ENCODE peak calls at places on chromosomes 3 and 15, in six cellular contexts. F is PC-3, J is neural progenitor cell, I is hepatocyte, B is MM.1S, A is fibroblast of lung. C is an unnamed sample.

GRCh38 chr3:18937574-18937973 is 210.7 kb upstream of the KCNH8 start:
- DNase-seq in B (no peak), J (no peak), I (no peak), F (peak), A (no peak), C (no peak)

GRCh38 chr3:197807969-197808587 is 17.0 kb downstream of the LRCH3 start:
- DNase-seq in B (no peak), I (no peak), A (peak), J (no peak), F (no peak), C (no peak)

GRCh38 chr15:78174398-78174797 is 25.2 kb downstream of the IDH3A start:
- DNase-seq in B (peak), I (no peak), A (no peak), J (no peak), F (no peak), C (peak)

GRCh38 chr3:66483006-66483928 is 17.6 kb downstream of the LRIG1 start:
- DNase-seq in I (no peak), F (no peak), J (peak), A (peak), B (peak), C (no peak)

GRCh38 chr3:194689493-194689901 is 3.8 kb downstream of the FAM43A start:
- DNase-seq in J (no peak), I (peak), B (no peak), A (peak), F (peak), C (peak)

GRCh38 chr15:35023794-35024193 is 35.7 kb upstream of the ZNF770 start:
- DNase-seq in J (no peak), B (no peak), A (no peak), I (no peak), F (peak), C (no peak)

GRCh38 chr3:74537164-74537563 is 77.3 kb downstream of the CNTN3 start:
- DNase-seq in J (no peak), F (no peak), I (no peak), A (peak), B (no peak), C (no peak)

GRCh38 chr3:83868909-83869567 is 1089.8 kb upstream of the CADM2 start:
- DNase-seq in J (no peak), F (no peak), I (no peak), B (peak), A (no peak), C (no peak)

GRCh38 chr3:15636028-15636709 is 34.6 kb downstream of the BTD start:
- DNase-seq in F (peak), J (no peak), B (no peak), I (no peak), A (peak), C (peak)

GRCh38 chr3:15637131-15637951 is 35.8 kb downstream of the BTD start:
- DNase-seq in A (peak), J (no peak), F (no peak), I (no peak), B (peak), C (peak)

GRCh38 chr3:15633159-15633558 is 31.6 kb downstream of the BTD start:
- DNase-seq in A (no peak), F (peak), J (peak), B (no peak), I (no peak), C (no peak)

GRCh38 chr3:15633766-15634588 is 32.4 kb downstream of the BTD start:
- DNase-seq in J (no peak), I (no peak), B (no peak), F (peak), A (peak), C (no peak)

DNA sequence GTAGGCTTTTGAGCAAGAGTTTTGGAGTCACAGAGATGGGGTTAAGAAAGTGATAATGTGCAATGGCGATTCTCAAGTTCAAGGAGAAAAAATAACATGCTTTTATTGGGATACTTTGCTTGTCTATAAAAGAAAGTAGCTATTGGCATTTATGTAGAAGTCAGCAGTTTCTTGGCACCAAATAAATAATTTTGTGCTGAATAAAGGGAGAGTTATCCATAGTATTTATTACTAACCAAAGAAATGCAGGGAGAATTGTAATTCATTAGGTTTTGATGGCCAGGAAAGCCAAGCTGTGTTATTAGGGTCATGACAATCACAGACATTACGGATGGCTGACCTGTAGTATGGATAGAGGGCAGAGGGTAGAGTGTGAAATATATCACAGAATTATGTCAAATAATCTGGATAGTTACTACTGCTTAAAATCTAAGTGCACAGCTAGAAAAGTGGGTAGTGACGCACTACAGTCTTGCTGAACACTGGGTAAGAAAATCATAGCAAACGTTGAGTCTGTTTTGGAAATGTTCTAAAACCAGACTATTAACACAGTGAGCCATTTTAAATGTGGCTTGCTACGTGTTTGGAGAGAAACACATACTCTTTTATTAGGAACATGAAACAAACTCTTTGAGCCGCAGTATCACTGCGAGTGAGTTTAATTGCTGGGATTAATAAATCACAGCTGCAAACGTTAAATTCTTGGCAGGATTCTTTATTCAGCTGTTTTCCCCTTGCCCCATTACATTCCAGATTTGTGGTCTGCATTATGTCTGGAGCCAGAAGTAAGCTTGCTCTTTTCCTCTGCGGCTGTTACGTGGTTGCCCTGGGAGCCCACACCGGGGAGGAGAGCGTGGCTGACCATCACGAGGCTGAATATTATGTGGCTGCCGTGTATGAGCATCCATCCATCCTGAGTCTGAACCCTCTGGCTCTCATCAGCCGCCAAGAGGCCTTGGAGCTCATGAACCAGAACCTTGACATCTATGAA is 33.4 kb downstream of the BTD start:
- DNase-seq in A (peak), J (no peak), F (no peak), I (peak), B (no peak), C (no peak)
- H3K4me3 ChIP-seq in A (no peak), J (no peak), F (peak), I (no peak), B (no peak), C (no peak)

GRCh38 chr3:105223815-105224214 is 142.9 kb upstream of the ALCAM start:
- DNase-seq in B (no peak), J (no peak), I (no peak), A (no peak), F (no peak), C (no peak)
- TF ChIP-seq EZH2 in B (no peak), J (no peak), I (no peak), A (no peak), F (no peak), C (no peak)

GRCh38 chr15:96047255-96047931 is 283.1 kb upstream of the NR2F2 start:
- DNase-seq in A (peak), F (no peak), I (no peak), B (no peak), J (no peak), C (no peak)
- TF ChIP-seq CTCF in A (no peak), F (no peak), I (no peak), B (no peak), J (no peak), C (no peak)

GRCh38 chr3:23950303-23950702 is 5.2 kb downstream of the NR1D2 start:
- DNase-seq in A (no peak), F (no peak), I (no peak), J (no peak), B (peak), C (no peak)
- H3K4me3 ChIP-seq in A (peak), F (no peak), I (no peak), J (no peak), B (peak), C (no peak)

GRCh38 chr3:14650193-14650592 is 1.4 kb upstream of the CCDC174 start:
- DNase-seq in I (no peak), J (no peak), F (no peak), B (no peak), A (no peak), C (no peak)
- TF ChIP-seq EZH2 in I (no peak), J (no peak), F (no peak), B (no peak), A (no peak), C (no peak)

DNA sequence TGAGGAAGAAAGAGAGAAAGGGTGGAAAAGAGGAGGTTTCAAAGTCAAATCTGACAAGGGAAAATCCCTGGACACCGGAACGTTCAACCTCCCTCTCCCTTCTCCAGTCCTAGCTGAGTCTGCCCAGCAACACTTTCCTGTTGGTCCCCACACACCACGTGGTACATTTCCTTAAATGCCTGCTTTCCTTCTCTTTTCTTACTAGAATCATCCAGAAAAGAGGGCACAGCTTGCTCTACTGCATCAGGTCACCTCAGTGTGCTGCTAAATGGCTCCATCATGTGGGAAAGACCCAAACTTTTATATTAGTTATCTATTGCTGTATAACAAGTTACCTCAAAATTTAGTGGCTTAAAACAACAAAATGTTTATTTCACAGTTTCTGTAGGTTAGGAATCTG is 181.2 kb downstream of the NECTIN3 start:
- DNase-seq in I (peak), F (peak), J (no peak), A (peak), B (no peak), C (no peak)
- TF ChIP-seq CTCF in I (peak), F (peak), J (peak), A (no peak), B (no peak), C (peak)

DNA sequence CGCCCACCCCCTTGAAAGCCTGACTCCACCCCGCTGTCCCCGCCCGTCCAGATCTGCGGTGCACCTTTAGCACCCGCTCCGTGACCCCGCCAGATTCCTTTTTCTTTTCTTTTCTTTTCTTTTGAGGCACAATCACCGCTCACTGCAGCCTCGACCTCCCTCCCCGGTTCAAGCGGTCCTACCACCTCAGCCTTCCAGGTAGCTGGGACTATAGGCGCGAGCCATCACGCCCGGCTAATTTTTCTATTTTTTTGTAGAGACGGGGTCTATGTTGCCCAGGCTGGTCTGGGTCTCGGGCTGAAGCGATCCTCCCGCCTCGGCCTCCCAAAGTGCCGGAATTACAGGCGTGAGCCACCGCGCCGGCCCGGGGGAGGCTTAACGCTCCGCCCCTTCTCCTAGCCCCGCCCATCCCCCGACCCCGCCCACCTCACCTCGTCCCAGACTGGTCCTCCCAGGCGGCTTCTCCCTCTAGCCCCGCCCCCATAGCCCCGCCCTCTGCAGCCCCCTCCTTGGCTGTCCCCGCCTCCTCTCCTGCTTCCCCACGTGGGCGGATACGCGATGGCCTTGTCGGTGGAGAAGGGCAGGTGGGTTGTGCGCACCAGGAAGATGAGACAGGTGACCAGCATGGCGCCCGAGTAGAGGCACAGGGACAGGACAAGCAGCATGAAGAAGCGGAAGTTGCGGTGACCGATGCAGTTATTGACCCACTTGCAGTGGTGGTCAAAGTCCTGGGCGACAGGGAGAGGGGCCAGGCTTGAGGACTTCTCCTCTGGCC is 3.2 kb downstream of the ZDHHC19 start:
- DNase-seq in B (no peak), J (peak), F (peak), A (no peak), I (peak), C (peak)
- H3K4me3 ChIP-seq in B (peak), J (peak), F (peak), A (peak), I (peak), C (no peak)